ENCODE peak calls at places on chromosomes 1 and 21, in six cellular contexts. One of them, this sample, is unnamed.
A peak's percentile ranks its signal among the peaks of the same experiment; 100 is the strongest.

GRCh38 chr21:46180079-46180722 is 4.1 kb downstream of the SPATC1L start:
- DNase-seq in psoas muscle: no peak
- DNase-seq in tibial artery: no peak
- DNase-seq in A673: no peak
- DNase-seq in tibial nerve: no peak
- DNase-seq in gastrocnemius medialis: no peak
- DNase-seq in this sample: no peak

GRCh38 chr1:174719194-174719593 is 271.4 kb downstream of the GPR52 start:
- DNase-seq in psoas muscle: no peak
- DNase-seq in tibial artery: no peak
- DNase-seq in A673: no peak
- DNase-seq in tibial nerve: no peak
- DNase-seq in gastrocnemius medialis: no peak
- DNase-seq in this sample: no peak

GRCh38 chr1:14608308-14608707 is 9.8 kb downstream of the KAZN start:
- DNase-seq in psoas muscle: no peak
- DNase-seq in tibial artery: no peak
- DNase-seq in A673: no peak
- DNase-seq in tibial nerve: no peak
- DNase-seq in gastrocnemius medialis: no peak
- DNase-seq in this sample: no peak

GRCh38 chr21:18384771-18385170 is 18.8 kb downstream of the TMPRSS15 start:
- DNase-seq in psoas muscle: no peak
- DNase-seq in tibial artery: no peak
- DNase-seq in A673: peak; percentile 51
- DNase-seq in tibial nerve: no peak
- DNase-seq in gastrocnemius medialis: no peak
- DNase-seq in this sample: no peak

GRCh38 chr1:205748398-205749093 is 1.4 kb downstream of the NUCKS1 start:
- DNase-seq in psoas muscle: no peak
- DNase-seq in tibial artery: no peak
- DNase-seq in A673: peak; percentile 84
- DNase-seq in tibial nerve: peak; percentile 10
- DNase-seq in gastrocnemius medialis: no peak
- DNase-seq in this sample: no peak

GRCh38 chr1:196651637-196652215 is at the start of gene CFH:
- DNase-seq in psoas muscle: no peak
- DNase-seq in tibial artery: no peak
- DNase-seq in A673: peak; percentile 19
- DNase-seq in tibial nerve: peak; percentile 49
- DNase-seq in gastrocnemius medialis: no peak
- DNase-seq in this sample: no peak

GRCh38 chr1:4615138-4615470 is 39.3 kb upstream of the AJAP1 start:
- DNase-seq in psoas muscle: peak; percentile 35
- DNase-seq in tibial artery: no peak
- DNase-seq in A673: no peak
- DNase-seq in tibial nerve: no peak
- DNase-seq in gastrocnemius medialis: no peak
- DNase-seq in this sample: no peak

GRCh38 chr1:47805826-47806450 is 191.2 kb downstream of the TRABD2B start:
- DNase-seq in psoas muscle: no peak
- DNase-seq in tibial artery: no peak
- DNase-seq in A673: no peak
- DNase-seq in tibial nerve: no peak
- DNase-seq in gastrocnemius medialis: no peak
- DNase-seq in this sample: no peak

GRCh38 chr1:14507227-14507626 is 91.3 kb upstream of the KAZN start:
- DNase-seq in psoas muscle: no peak
- DNase-seq in tibial artery: no peak
- DNase-seq in A673: no peak
- DNase-seq in tibial nerve: no peak
- DNase-seq in gastrocnemius medialis: no peak
- DNase-seq in this sample: no peak

GRCh38 chr1:169615803-169616202 is 14.1 kb downstream of the SELP start:
- DNase-seq in psoas muscle: no peak
- DNase-seq in tibial artery: no peak
- DNase-seq in A673: no peak
- DNase-seq in tibial nerve: no peak
- DNase-seq in gastrocnemius medialis: no peak
- DNase-seq in this sample: no peak

GRCh38 chr1:39540504-39541031 is 36.0 kb downstream of the PABPC4 start:
- DNase-seq in psoas muscle: peak; percentile 84
- DNase-seq in tibial artery: peak; percentile 82
- DNase-seq in A673: no peak
- DNase-seq in tibial nerve: peak; percentile 80
- DNase-seq in gastrocnemius medialis: peak; percentile 90
- DNase-seq in this sample: peak; percentile 49

GRCh38 chr1:48697066-48697707 is 79.5 kb downstream of the BEND5 start:
- DNase-seq in psoas muscle: peak; percentile 72
- DNase-seq in tibial artery: peak; percentile 54
- DNase-seq in A673: peak; percentile 69
- DNase-seq in tibial nerve: peak; percentile 70
- DNase-seq in gastrocnemius medialis: peak; percentile 53
- DNase-seq in this sample: no peak

GRCh38 chr1:78645728-78646127 is 3.9 kb upstream of the IFI44 start:
- DNase-seq in psoas muscle: no peak
- DNase-seq in tibial artery: no peak
- DNase-seq in A673: peak; percentile 13
- DNase-seq in tibial nerve: no peak
- DNase-seq in gastrocnemius medialis: no peak
- DNase-seq in this sample: no peak

GRCh38 chr1:84141177-84142003 is 2.7 kb upstream of the PRKACB start:
- DNase-seq in psoas muscle: no peak
- DNase-seq in tibial artery: no peak
- DNase-seq in A673: peak; percentile 36
- DNase-seq in tibial nerve: no peak
- DNase-seq in gastrocnemius medialis: no peak
- DNase-seq in this sample: no peak

GRCh38 chr1:61086245-61086644 is 3.9 kb downstream of the NFIA start:
- DNase-seq in psoas muscle: no peak
- DNase-seq in tibial artery: no peak
- DNase-seq in A673: no peak
- DNase-seq in tibial nerve: no peak
- DNase-seq in gastrocnemius medialis: no peak
- DNase-seq in this sample: no peak

GRCh38 chr1:20867847-20868246 is 80.7 kb upstream of the HP1BP3 start:
- DNase-seq in psoas muscle: no peak
- DNase-seq in tibial artery: no peak
- DNase-seq in A673: no peak
- DNase-seq in tibial nerve: no peak
- DNase-seq in gastrocnemius medialis: no peak
- DNase-seq in this sample: no peak

GRCh38 chr1:90104941-90105593 is 110.2 kb downstream of the ZNF326 start:
- DNase-seq in psoas muscle: no peak
- DNase-seq in tibial artery: no peak
- DNase-seq in A673: no peak
- DNase-seq in tibial nerve: no peak
- DNase-seq in gastrocnemius medialis: no peak
- DNase-seq in this sample: no peak

GRCh38 chr1:178518894-178519293 is 6.0 kb downstream of the TEX35 start:
- DNase-seq in psoas muscle: no peak
- DNase-seq in tibial artery: no peak
- DNase-seq in A673: no peak
- DNase-seq in tibial nerve: no peak
- DNase-seq in gastrocnemius medialis: no peak
- DNase-seq in this sample: no peak

DNA sequence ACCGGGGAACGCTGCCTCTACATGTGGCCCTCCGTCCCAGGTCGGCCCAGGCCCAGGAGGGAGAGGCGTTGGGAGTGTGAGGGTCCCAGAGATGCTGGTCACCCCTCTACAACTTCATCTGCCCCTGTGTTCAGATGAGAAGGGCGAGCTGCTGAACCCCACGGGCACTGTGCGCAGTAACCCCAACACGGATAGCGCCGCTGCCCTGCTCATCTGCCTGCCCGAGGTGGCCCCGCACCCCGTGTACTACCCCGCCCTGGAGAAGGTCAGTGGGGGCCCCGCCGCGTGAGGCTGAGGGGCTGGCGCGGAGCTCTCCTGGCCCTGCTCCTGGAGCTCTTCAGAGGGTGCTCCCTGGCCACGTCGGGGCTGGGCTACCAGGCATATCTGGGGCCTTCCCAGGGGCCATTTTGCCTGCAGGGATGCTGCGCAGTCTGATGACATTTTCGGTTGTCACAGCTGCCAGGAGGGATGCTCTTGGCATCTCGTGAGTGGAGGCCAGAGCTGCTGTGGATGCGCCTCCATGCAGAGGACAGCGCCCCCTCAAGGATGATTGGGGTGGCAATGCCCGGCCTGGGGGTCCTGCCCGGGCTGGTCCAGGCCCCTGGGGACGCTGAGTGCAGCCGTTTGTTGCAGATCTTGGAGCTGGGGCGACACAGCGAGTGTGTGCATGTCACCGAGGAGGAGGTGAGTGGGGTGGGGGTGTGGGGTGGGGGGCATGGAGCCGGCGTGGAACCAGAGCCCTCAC is 68.6 kb downstream of the PIK3CD start:
- DNase-seq in psoas muscle: no peak
- DNase-seq in tibial artery: no peak
- DNase-seq in A673: no peak
- DNase-seq in tibial nerve: no peak
- DNase-seq in gastrocnemius medialis: no peak
- DNase-seq in this sample: no peak
- H3K4me1 ChIP-seq in psoas muscle: no peaks in the 10 kb centered on the region
- H3K4me1 ChIP-seq in tibial artery: no peaks in the 10 kb centered on the region
- H3K4me1 ChIP-seq in A673: peaks cover 9% of the 10 kb centered on the region
- H3K4me1 ChIP-seq in tibial nerve: peaks cover 18% of the 10 kb centered on the region
- H3K4me1 ChIP-seq in gastrocnemius medialis: peaks cover 4% of the 10 kb centered on the region
- H3K4me1 ChIP-seq in this sample: peaks cover 3% of the 10 kb centered on the region

GRCh38 chr1:211007830-211008229 is 126.1 kb downstream of the KCNH1 start:
- DNase-seq in psoas muscle: no peak
- DNase-seq in tibial artery: no peak
- DNase-seq in A673: no peak
- DNase-seq in tibial nerve: no peak
- DNase-seq in gastrocnemius medialis: no peak
- DNase-seq in this sample: no peak

GRCh38 chr1:211013346-211014240 is 120.4 kb downstream of the KCNH1 start:
- DNase-seq in psoas muscle: no peak
- DNase-seq in tibial artery: no peak
- DNase-seq in A673: no peak
- DNase-seq in tibial nerve: no peak
- DNase-seq in gastrocnemius medialis: no peak
- DNase-seq in this sample: no peak

GRCh38 chr1:211009944-211010343 is 124.0 kb downstream of the KCNH1 start:
- DNase-seq in psoas muscle: no peak
- DNase-seq in tibial artery: no peak
- DNase-seq in A673: no peak
- DNase-seq in tibial nerve: no peak
- DNase-seq in gastrocnemius medialis: no peak
- DNase-seq in this sample: no peak
- TF ChIP-seq CTCF in psoas muscle: no peak
- TF ChIP-seq CTCF in tibial artery: no peak
- TF ChIP-seq CTCF in A673: peak; percentile 22
- TF ChIP-seq CTCF in tibial nerve: no peak
- TF ChIP-seq CTCF in gastrocnemius medialis: no peak
- TF ChIP-seq CTCF in this sample: no peak

DNA sequence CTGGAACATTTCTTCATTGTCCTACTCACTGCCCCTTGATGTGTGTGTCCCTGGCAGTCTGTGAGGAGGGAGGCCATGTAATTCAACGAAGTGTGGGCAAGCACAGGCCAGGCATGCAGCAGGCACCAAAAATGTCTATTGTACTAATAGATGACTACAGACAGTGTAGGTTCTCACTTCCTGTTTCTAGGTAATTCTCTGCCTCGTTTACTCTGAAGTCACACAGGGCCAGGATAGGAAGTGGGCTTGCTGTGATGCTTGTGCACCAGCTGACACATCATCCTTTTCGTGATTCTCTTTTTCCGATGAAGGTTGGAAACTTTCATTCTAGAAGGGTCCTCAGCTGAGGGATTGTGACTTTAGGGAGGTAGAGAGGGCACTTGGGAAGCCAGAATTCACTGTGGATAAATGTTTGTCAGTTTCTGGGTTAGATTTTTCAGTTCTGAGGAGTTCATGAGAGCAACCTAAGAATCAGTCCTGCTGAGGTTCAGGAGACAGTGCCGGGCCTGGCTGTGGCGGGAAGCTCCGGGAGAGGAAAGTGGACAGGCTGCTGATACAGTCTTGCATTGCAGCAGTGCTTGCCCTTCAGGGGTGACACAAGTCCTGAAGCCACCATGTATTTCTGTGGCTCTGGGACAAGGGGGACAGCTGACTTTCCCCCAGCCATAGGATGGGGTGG is 4.3 kb upstream of the CSF1 start:
- DNase-seq in psoas muscle: no peak
- DNase-seq in tibial artery: no peak
- DNase-seq in A673: no peak
- DNase-seq in tibial nerve: no peak
- DNase-seq in gastrocnemius medialis: no peak
- DNase-seq in this sample: no peak
- H3K27ac ChIP-seq in psoas muscle: no peak overlapping the region
- H3K27ac ChIP-seq in tibial artery: no peak overlapping the region
- H3K27ac ChIP-seq in A673: no peak overlapping the region
- H3K27ac ChIP-seq in tibial nerve: no peak overlapping the region
- H3K27ac ChIP-seq in gastrocnemius medialis: no peak overlapping the region
- H3K27ac ChIP-seq in this sample: no peak overlapping the region

GRCh38 chr1:43569175-43569574 is 38.5 kb downstream of the PTPRF start:
- DNase-seq in psoas muscle: no peak
- DNase-seq in tibial artery: no peak
- DNase-seq in A673: no peak
- DNase-seq in tibial nerve: no peak
- DNase-seq in gastrocnemius medialis: no peak
- DNase-seq in this sample: no peak

GRCh38 chr1:43565600-43566360 is 35.1 kb downstream of the PTPRF start:
- DNase-seq in psoas muscle: peak; percentile 61
- DNase-seq in tibial artery: no peak
- DNase-seq in A673: peak; percentile 80
- DNase-seq in tibial nerve: no peak
- DNase-seq in gastrocnemius medialis: no peak
- DNase-seq in this sample: no peak

GRCh38 chr1:43563779-43564616 is 33.3 kb downstream of the PTPRF start:
- DNase-seq in psoas muscle: no peak
- DNase-seq in tibial artery: no peak
- DNase-seq in A673: no peak
- DNase-seq in tibial nerve: no peak
- DNase-seq in gastrocnemius medialis: no peak
- DNase-seq in this sample: no peak

GRCh38 chr1:43566382-43567035 is 35.8 kb downstream of the PTPRF start:
- DNase-seq in psoas muscle: no peak
- DNase-seq in tibial artery: no peak
- DNase-seq in A673: no peak
- DNase-seq in tibial nerve: no peak
- DNase-seq in gastrocnemius medialis: no peak
- DNase-seq in this sample: no peak

DNA sequence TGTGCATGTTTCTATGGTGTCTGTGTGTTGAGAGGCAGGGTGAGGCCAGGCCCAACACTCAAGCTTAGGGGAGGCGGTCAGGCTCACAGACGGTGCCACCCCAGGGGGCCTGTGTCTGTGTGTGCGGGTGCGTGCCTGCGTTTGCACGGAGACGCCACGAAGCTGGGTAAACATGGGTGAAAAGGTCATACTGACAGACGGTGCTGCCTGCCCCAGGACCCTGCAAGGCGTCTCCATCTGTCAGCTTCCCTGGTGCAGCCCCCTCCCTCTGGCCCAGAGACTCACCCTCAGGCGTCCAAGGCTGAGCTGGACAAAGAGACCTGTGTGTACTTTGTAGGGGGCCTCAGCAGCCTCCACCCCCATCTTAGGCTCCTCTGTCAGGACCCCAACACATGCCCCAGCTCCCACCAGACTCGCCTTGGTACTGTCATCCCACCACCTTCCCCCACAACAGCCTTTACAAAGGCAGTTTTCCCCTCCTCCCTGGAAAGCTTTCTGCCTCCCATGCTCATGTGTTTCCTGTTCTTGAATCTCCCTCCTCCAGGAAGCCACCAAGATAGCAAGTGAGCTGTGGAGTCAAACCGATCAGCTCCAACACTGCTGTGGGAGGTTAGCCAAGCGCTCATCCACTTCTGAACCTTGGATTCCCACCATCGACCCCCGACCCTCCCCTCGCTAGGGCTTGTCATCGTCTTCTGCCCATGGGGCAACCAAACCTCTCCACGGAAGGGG is 34.1 kb downstream of the PTPRF start:
- DNase-seq in psoas muscle: no peak
- DNase-seq in tibial artery: no peak
- DNase-seq in A673: peak; percentile 15
- DNase-seq in tibial nerve: no peak
- DNase-seq in gastrocnemius medialis: no peak
- DNase-seq in this sample: no peak
- H3K4me1 ChIP-seq in psoas muscle: peaks cover 3% of the 10 kb centered on the region
- H3K4me1 ChIP-seq in tibial artery: peaks cover 23% of the 10 kb centered on the region
- H3K4me1 ChIP-seq in A673: peaks cover 23% of the 10 kb centered on the region
- H3K4me1 ChIP-seq in tibial nerve: peaks cover 27% of the 10 kb centered on the region
- H3K4me1 ChIP-seq in gastrocnemius medialis: no peaks in the 10 kb centered on the region
- H3K4me1 ChIP-seq in this sample: peaks cover 10% of the 10 kb centered on the region

This sample was measured in ascending aorta.